ENCODE peak calls at places on chromosomes 4 and X, in seven cellular contexts. J is neural progenitor cell, M is Peyer's patch, H is lower leg skin, G is GM23248, X is psoas muscle, D is fibroblast of the aortic adventitia. Q is an unnamed sample.

GRCh38 chr4:108303488-108304177 is 134.9 kb upstream of the LEF1 start:
- DNase-seq in J (no peak), M (no peak), H (no peak), G (no peak), X (no peak), D (no peak), Q (no peak)

GRCh38 chr4:1939664-1940509 is 68.7 kb downstream of the NSD2 start:
- DNase-seq in J (no peak), M (no peak), H (no peak), G (peak), X (no peak), D (peak), Q (no peak)

GRCh38 chr4:173257732-173258717 is 76.1 kb downstream of the HMGB2 start:
- DNase-seq in J (peak), M (peak), H (no peak), G (peak), X (peak), D (peak), Q (no peak)

GRCh38 chr4:83259586-83259985 is 25.0 kb downstream of the COQ2 start:
- DNase-seq in J (no peak), M (no peak), H (no peak), G (no peak), X (no peak), D (peak), Q (no peak)

GRCh38 chr4:163566257-163566656 is 71.8 kb downstream of the TMA16 start:
- DNase-seq in J (no peak), M (no peak), H (no peak), G (no peak), X (no peak), D (no peak), Q (no peak)

GRCh38 chr4:72701987-72702819 is 133.2 kb upstream of the ADAMTS3 start:
- DNase-seq in J (peak), M (no peak), H (no peak), G (peak), X (no peak), D (peak), Q (no peak)

GRCh38 chrX:131907488-131908314 is 115.4 kb upstream of the STK26 start:
- DNase-seq in J (peak), M (no peak), H (no peak), G (no peak), X (no peak), D (no peak), Q (no peak)

GRCh38 chr4:42785817-42786216 is 106.7 kb upstream of the GRXCR1 start:
- DNase-seq in J (no peak), M (no peak), H (no peak), G (no peak), X (no peak), D (no peak), Q (no peak)

GRCh38 chr4:48025005-48025404 is 8.4 kb downstream of the NIPAL1 start:
- DNase-seq in J (no peak), M (no peak), H (no peak), G (peak), X (no peak), D (peak), Q (no peak)

GRCh38 chrX:124341361-124342132 is 4.8 kb upstream of the SH2D1A start:
- DNase-seq in J (no peak), M (no peak), H (no peak), G (no peak), X (no peak), D (no peak), Q (no peak)

GRCh38 chr4:62644372-62644771 is 1444.2 kb downstream of the ADGRL3 start:
- DNase-seq in J (peak), M (no peak), H (no peak), G (no peak), X (no peak), D (peak), Q (no peak)

GRCh38 chr4:167903291-167903721 is 189.0 kb upstream of the ANXA10 start:
- DNase-seq in J (no peak), M (no peak), H (no peak), G (peak), X (no peak), D (peak), Q (no peak)

GRCh38 chr4:97185233-97185632 is 958.0 kb downstream of the STPG2 start:
- DNase-seq in J (no peak), M (no peak), H (no peak), G (no peak), X (no peak), D (no peak), Q (no peak)

DNA sequence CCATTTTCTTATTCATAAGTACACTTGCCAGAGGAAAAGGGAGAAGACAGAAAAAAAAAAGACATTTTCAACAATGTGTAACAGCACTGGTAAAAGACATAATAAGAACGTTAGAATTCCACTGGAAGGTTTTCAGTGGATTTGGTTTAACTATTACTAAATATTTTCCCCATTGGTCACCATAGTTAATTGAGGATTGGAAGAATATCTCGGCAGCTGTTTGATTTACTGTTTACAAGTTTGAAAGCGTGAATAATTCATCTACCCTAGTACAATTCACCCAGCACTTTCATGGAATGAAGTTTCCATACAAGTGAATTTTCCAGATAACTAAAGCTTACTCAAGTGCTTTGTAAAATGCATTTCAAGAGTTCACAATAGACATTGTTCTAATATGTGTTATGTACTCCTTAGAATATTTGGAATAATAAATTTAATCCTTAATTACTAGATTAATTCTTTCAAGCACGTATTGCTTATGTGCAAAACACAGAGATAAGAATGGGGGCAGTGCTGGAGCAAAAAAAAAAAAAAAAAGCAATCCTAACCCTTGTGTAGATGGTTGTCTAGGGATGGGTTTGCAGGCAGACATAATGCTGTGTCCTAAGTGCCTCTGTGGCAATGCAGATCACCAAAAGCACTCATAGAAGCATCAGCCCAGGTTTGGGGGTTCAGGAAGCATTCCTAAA is 57.1 kb downstream of the ENPEP start:
- DNase-seq in J (no peak), M (no peak), H (no peak), G (no peak), X (no peak), D (no peak), Q (no peak)
- H3K4me3 ChIP-seq in J (no peak), M (no peak), H (no peak), G (no peak), X (peak), D (no peak), Q (no peak)

DNA sequence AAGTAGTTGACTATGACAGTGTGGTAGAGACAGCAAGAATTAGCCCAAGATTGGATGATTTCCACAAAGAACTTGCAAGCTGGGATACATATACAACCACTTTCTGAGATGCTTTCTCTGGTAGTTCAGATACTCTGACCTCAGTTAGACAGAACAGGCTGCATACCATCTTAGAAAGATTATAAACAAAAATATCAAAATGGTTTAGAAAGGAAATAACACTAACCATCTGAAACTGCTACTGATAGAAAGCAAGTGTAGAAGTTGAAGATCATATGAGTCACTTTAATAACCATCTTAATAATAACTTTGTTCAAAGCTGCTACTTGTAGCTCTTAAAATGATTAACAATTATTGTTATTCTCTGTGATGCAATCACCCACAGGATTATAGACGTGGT is 255.4 kb upstream of the TTC29 start:
- DNase-seq in J (no peak), M (no peak), H (no peak), G (no peak), X (no peak), D (no peak), Q (no peak)
- H3K4me3 ChIP-seq in J (no peak), M (no peak), H (no peak), G (no peak), X (no peak), D (no peak), Q (no peak)

GRCh38 chrX:17740137-17741122 is 3.1 kb downstream of the SCML1 start:
- DNase-seq in J (no peak), M (no peak), H (no peak), G (no peak), X (no peak), D (no peak), Q (no peak)
- H3K4me3 ChIP-seq in J (no peak), M (no peak), H (no peak), G (no peak), X (peak), D (no peak), Q (no peak)

DNA sequence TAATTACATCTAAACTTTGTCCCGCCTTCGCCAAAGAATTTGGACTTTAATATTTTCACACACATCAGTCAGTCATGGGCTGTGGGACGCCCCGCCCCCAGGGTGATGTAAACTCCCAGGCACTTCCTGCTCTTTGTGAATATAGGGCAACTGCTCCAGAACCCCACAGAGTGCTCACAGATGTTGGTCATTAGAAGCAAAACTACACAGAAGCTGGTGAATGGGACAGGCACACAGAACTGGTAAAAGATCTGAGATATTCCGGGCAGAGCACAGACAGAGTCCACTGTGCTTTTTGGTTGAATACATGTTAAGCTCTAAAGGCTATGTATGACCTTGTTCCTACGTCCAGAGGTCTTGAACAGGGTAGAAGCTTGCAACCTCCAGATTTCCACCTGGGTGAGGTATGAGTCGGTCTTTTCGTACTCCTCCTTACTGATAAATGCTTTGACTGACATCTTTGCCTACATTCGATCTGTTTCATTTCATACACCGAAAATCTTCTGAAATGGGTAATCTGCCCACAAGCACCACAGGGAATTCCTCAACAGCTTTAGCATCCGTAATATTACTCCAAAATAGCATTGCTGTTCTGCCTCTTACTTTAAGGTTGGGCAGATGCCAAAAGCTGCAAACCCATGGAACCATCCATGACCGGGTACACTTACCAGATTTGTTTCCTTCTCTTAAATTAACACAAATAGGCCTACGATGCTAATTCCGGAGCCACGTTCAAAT is 144.6 kb downstream of the AMELX start:
- DNase-seq in J (no peak), M (no peak), H (no peak), G (peak), X (peak), D (peak), Q (no peak)
- H3K4me3 ChIP-seq in J (no peak), M (no peak), H (no peak), G (peak), X (no peak), D (no peak), Q (no peak)

GRCh38 chr4:143188325-143189088 is 3.8 kb downstream of the USP38 start:
- DNase-seq in J (no peak), M (no peak), H (no peak), G (peak), X (no peak), D (no peak), Q (no peak)
- H3K4me3 ChIP-seq in J (peak), M (no peak), H (no peak), G (peak), X (peak), D (peak), Q (no peak)

Q was measured in vagina.